ENCODE peak calls at places on chromosomes 4 and X, in four cellular contexts. V, D, C and H are unnamed samples. For H3K36me3 and H3K4me1, the result is how much of the 10 kb centered on the place peaks cover.

GRCh38 chrX:93673056-93673868 is at the start of gene NAP1L3:
- DNase-seq in V (peak), D (peak), C (peak), H (peak)

GRCh38 chr4:1195109-1195671 is 22.8 kb upstream of the SPON2 start:
- DNase-seq in C (no peak), V (no peak), D (peak), H (no peak)

GRCh38 chr4:122922877-122923511 is 597 bp upstream of the NUDT6 start:
- DNase-seq in C (peak), V (peak), D (peak), H (peak)

GRCh38 chr4:52126946-52127345 is 75.8 kb downstream of the SPATA18 start:
- DNase-seq in D (no peak), V (no peak), C (no peak), H (no peak)

GRCh38 chrX:47662144-47662657 is 3.2 kb upstream of the UXT start:
- DNase-seq in D (no peak), C (peak), V (no peak), H (no peak)

GRCh38 chr4:7417639-7418038 is 17.1 kb downstream of the PSAPL1 start:
- DNase-seq in V (no peak), C (peak), D (peak), H (no peak)

GRCh38 chr4:25160714-25161598 is 707 bp upstream of the SEPSECS start:
- DNase-seq in D (no peak), V (no peak), C (no peak), H (no peak)

GRCh38 chr4:38101563-38101962 is 141.4 kb downstream of the PTTG2 start:
- DNase-seq in V (no peak), C (no peak), D (no peak), H (no peak)

GRCh38 chr4:1534076-1534872 is 128.0 kb upstream of the NKX1-1 start:
- DNase-seq in V (no peak), D (no peak), C (no peak), H (no peak)

GRCh38 chr4:67934628-67935027 is 28.7 kb downstream of the TMPRSS11A start:
- DNase-seq in C (no peak), D (no peak), V (peak), H (no peak)

GRCh38 chr4:96473246-96473645 is 633.4 kb downstream of the PDHA2 start:
- DNase-seq in V (no peak), D (no peak), C (no peak), H (no peak)

GRCh38 chrX:71118985-71119535 is 664 bp downstream of the MED12 start:
- DNase-seq in V (no peak), D (no peak), C (no peak), H (no peak)

GRCh38 chr4:110287130-110287529 is 88.7 kb upstream of the ELOVL6 start:
- DNase-seq in C (no peak), V (no peak), D (no peak), H (no peak)

GRCh38 chr4:153501578-153501977 is 35.4 kb downstream of the TMEM131L start:
- DNase-seq in V (no peak), C (no peak), D (no peak), H (no peak)

GRCh38 chr4:5133933-5134594 is 82.8 kb downstream of the STK32B start:
- DNase-seq in V (no peak), C (no peak), D (no peak), H (no peak)

GRCh38 chrX:2159858-2160257 is 340.9 kb downstream of the DHRSX start:
- DNase-seq in C (no peak), V (no peak), D (no peak), H (no peak)

GRCh38 chrX:48466696-48467095 is 3.4 kb downstream of the SLC38A5 start:
- DNase-seq in V (peak), D (peak), C (no peak), H (no peak)

GRCh38 chrX:56318076-56318475 is 85.9 kb downstream of the KLF8 start:
- DNase-seq in V (no peak), D (no peak), C (no peak), H (no peak)

GRCh38 chrX:154735695-154736393 is 15.0 kb downstream of the GAB3 start:
- DNase-seq in V (no peak), D (no peak), C (peak), H (no peak)

GRCh38 chr4:73068496-73069337 is 799 bp downstream of the COX18 start:
- DNase-seq in V (peak), C (no peak), D (no peak), H (no peak)

GRCh38 chrX:138128025-138128671 is 562.2 kb downstream of the ZIC3 start:
- DNase-seq in V (peak), D (peak), C (peak), H (peak)

GRCh38 chr4:16717266-16717970 is 181.0 kb downstream of the LDB2 start:
- DNase-seq in V (no peak), C (no peak), D (no peak), H (no peak)

GRCh38 chr4:25863347-25863784 is 578 bp upstream of the SEL1L3 start:
- DNase-seq in V (peak), C (no peak), D (peak), H (no peak)

GRCh38 chrX:153469811-153470410 is 465 bp downstream of the HAUS7 start:
- DNase-seq in C (peak), V (peak), D (no peak), H (no peak)

GRCh38 chr4:186685744-186686143 is 37.9 kb downstream of the FAT1 start:
- DNase-seq in D (no peak), V (peak), C (peak), H (no peak)

GRCh38 chr4:47287735-47288134 is 175.8 kb downstream of the COMMD8 start:
- DNase-seq in C (no peak), D (no peak), V (no peak), H (no peak)

GRCh38 chr4:158722917-158723793 is at the start of gene PPID:
- DNase-seq in D (peak), C (peak), V (peak), H (peak)

GRCh38 chr4:158728256-158728655 is 5.1 kb upstream of the PPID start:
- DNase-seq in V (no peak), C (no peak), D (no peak), H (no peak)

GRCh38 chr4:158724647-158725046 is 1.5 kb upstream of the PPID start:
- DNase-seq in V (no peak), C (no peak), D (no peak), H (no peak)

GRCh38 chr4:158721680-158722079 is 1.5 kb downstream of the PPID start:
- DNase-seq in V (no peak), C (no peak), D (no peak), H (no peak)

DNA sequence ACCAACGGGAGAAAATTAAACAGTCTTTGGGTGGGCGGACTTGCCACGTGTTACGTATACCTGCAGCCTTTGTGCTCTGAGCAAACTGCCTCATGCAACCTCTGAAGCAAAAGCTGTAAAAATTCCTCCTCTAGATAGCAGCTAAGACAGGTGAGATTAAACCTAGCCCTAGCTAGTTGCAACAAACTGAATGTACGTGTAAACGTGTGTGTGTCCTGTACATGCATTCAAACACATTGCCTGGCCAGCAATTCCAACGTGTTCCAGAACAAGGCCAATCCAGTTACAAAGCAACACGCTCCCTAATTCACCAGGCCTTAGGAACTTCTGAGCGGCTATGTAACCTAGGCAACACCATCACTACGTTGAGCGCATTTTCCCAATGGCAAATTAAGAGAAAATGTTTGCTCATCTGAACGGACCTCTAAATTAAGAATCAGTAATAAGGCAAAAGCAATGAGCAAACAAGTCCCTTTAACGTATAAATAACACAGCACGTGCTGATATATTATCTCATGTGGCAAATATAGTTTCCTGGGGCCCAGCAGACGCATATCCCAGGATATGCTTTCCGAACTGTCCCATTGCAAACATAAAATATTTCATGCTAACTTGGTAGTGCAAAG is 792 bp downstream of the PPID start:
- DNase-seq in C (no peak), V (peak), D (no peak), H (no peak)
- H3K36me3 ChIP-seq in C (under half), V (under half), D (under half), H (under half)

DNA sequence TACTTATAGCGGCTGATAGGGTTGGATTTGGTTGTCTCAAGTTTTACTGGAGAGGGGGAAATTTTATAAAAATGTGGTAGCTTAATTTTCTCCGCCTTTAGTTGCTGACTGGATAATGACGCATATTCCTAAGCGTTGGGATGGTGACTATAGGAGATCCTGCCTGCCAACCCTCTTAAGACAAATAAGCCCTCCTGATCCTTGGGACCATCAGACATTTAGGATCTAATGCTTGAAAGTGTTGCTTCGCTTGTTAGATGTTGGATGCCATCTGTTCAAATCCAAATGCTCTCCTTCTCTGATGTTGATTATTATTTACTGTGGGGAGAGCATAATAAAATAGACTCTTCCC is 2.2 kb downstream of the RAPGEF2 start:
- DNase-seq in C (no peak), V (no peak), D (no peak), H (no peak)
- H3K4me3 ChIP-seq in C (peak), V (peak), D (peak), H (peak)

DNA sequence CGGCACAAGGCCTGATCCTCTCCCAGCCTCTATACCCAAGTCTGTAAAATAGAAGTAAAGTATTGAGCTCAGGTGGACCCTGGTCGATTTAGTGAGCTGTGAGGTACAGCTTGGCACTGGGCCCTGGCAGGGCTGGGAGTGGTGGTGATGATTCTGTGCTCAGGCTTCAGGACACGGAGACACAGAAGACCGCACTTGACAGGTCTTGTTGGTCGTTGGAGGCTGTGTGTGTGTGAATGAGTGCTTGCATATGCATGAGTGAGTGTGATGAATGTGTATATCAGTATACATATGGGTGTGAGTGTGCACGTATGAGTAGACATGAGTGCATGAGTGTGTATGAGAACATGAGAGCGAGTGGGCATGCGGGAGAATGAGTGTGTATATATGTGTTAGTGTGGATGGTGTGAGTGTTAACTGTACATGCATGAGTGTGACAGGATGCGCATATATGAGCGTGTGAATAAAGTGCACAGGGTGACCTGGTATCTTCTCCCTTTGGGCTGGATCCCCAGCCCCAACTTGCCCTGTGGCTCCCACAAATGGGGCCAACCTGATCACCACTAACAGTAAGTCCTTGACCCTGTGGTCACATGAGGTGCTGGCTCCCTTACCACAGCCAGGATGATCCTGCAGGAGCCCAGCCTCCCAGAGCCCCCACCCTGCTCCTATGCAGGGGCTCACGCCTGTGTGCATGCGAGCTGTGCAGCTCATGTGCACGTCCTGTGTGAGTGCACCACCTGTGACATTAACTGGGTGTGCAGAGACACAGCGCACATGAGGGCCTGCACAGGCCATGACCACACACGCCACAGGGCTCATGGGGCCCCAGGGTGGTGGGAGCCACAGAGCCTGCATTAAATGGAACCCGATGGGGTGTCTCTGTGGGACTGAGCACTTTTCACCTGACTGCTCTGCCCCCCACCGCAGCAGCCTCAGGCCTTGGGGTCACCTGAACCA is 20.8 kb downstream of the SH3BP2 start:
- DNase-seq in V (no peak), D (no peak), C (no peak), H (no peak)
- H3K4me1 ChIP-seq in V (under half), D (under half), C (under half), H (under half)

DNA sequence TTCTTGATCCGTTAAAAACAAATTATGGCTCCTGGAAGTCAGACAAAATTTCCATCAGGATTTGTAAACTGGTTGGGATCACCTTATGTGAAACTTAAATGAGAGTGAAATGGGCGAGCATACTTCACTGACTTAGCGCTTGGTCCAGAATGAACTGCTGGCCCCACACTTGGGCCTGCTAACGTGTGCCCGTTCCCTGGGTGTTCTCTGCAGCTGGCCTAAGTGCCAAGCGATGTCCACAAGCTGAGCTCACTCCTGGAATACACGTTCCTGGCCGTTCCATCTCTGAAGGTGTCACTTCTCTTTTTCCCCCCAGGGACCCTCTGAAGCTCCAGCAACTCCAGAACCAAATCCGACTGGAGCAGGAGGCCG is 132.7 kb downstream of the CBR4 start:
- DNase-seq in C (no peak), D (no peak), V (peak), H (no peak)
- H3K36me3 ChIP-seq in C (half or more), D (under half), V (under half), H (under half)

DNA sequence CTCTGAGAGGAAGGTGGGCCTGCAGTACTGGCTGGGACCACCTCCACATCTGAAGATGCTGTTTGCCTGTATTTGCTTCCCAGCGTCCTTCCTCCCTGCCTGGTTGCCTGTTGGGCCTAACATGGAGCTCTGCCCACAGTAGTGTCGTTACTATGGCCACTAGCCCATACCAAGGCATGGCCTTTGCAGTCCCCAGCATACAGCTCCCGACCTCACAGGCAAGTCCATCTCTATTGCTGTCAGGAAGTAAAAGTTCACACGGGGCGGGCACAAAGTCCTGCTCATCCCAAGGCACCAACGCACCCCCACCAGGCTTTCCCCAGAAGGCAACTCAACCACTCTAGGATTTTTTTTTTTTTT is 71.6 kb downstream of the MAML3 start:
- DNase-seq in D (no peak), C (no peak), V (no peak), H (no peak)
- H3K4me3 ChIP-seq in D (no peak), C (no peak), V (no peak), H (no peak)